ENCODE peak calls at places on chromosomes 2 and 18, in nine cellular contexts. O is Right ventricle myocardium superior; U is NT2/D1; E is GM03348; N is CD4-positive, alpha-beta T cell; P is SHP77; T is T-helper 9 cell; B is activated CD4-positive, alpha-beta T cell treated with anti-CD3 and anti-CD28 coated beads, Interleukin-2, amount 50 U/mL, for 1 hour; Z is NK-92 treated with Interleukin-12 subunit alpha and Interleukin-12 subunit beta, amount 100 ng/mL, for 24 hours. R is an unnamed sample.

GRCh38 chr2:109542384-109542783 is 71.4 kb downstream of the SEPTIN10 start:
- DNase-seq in O (no peak), U (no peak), E (no peak), N (no peak), P (no peak), T (no peak), B (no peak), Z (no peak), R (peak; percentile 31)

GRCh38 chr2:164913640-164914346 is 41.5 kb downstream of the SLC38A11 start:
- DNase-seq in O (no peak), U (no peak), E (peak; percentile 11), N (no peak), P (no peak), T (no peak), B (no peak), Z (no peak), R (no peak)

GRCh38 chr2:71926860-71927756 is 220.6 kb downstream of the CYP26B1 start:
- DNase-seq in O (no peak), U (no peak), E (peak; percentile 1), N (peak; percentile 21), P (no peak), T (no peak), B (no peak), Z (no peak), R (no peak)

GRCh38 chr2:55811048-55811447 is 112.5 kb downstream of the EFEMP1 start:
- DNase-seq in O (no peak), U (no peak), E (peak; percentile 61), N (no peak), P (no peak), T (no peak), B (no peak), Z (no peak), R (no peak)

GRCh38 chr18:57854726-57855125 is 51.6 kb upstream of the ATP8B1 start:
- DNase-seq in O (no peak), U (no peak), E (no peak), N (no peak), P (no peak), T (no peak), B (no peak), Z (no peak), R (no peak)

GRCh38 chr2:239958366-239958765 is 66.8 kb downstream of the NDUFA10 start:
- DNase-seq in O (peak; percentile 39), U (no peak), E (no peak), N (no peak), P (no peak), T (no peak), B (no peak), Z (no peak), R (no peak)

GRCh38 chr2:220335591-220335915 is 708.1 kb downstream of the SLC4A3 start:
- DNase-seq in O (no peak), U (no peak), E (no peak), N (no peak), P (no peak), T (no peak), B (no peak), Z (no peak), R (no peak)

GRCh38 chr2:64470071-64470470 is 16.1 kb downstream of the LGALSL start:
- DNase-seq in O (no peak), U (no peak), E (no peak), N (no peak), P (no peak), T (no peak), B (no peak), Z (no peak), R (no peak)

GRCh38 chr2:111667542-111668273 is 216.3 kb downstream of the ANAPC1 start:
- DNase-seq in O (no peak), U (no peak), E (peak; percentile 83), N (no peak), P (no peak), T (no peak), B (no peak), Z (no peak), R (no peak)

R was measured in NCI-H510A.